ENCODE peak calls at places on chromosomes 11 and 22, in four cellular contexts. M is neuronal stem cell, U is H9, N is H1. F is an unnamed sample.

GRCh38 chr11:135008001-135008405 is 596.0 kb upstream of the B3GAT1 start:
- DNase-seq in U (no peak), N (no peak), M (no peak), F (no peak)

GRCh38 chr11:60953781-60954180 is 1.8 kb upstream of the SLC15A3 start:
- DNase-seq in N (no peak), M (no peak), U (no peak), F (peak; percentile 54)

GRCh38 chr22:47374901-47375575 is 612.6 kb downstream of the TBC1D22A start:
- DNase-seq in U (no peak), M (no peak), N (no peak), F (no peak)

GRCh38 chr22:29155966-29156365 is 49.7 kb upstream of the EMID1 start:
- DNase-seq in M (no peak), U (no peak), N (no peak), F (no peak)

GRCh38 chr22:19429950-19430889 is 1.3 kb downstream of the HIRA start:
- DNase-seq in M (no peak), N (no peak), U (no peak), F (no peak)

GRCh38 chr11:44949160-44950035 is 1.3 kb downstream of the TP53I11 start:
- DNase-seq in N (peak; percentile 83), M (peak; percentile 76), U (peak; percentile 83), F (peak; percentile 66)

GRCh38 chr11:34926101-34926830 is 9.8 kb downstream of the PDHX start:
- DNase-seq in U (no peak), N (no peak), M (peak; percentile 26), F (peak; percentile 72)

GRCh38 chr11:61868601-61869476 is 22.5 kb downstream of the FADS3 start:
- DNase-seq in N (no peak), U (no peak), M (no peak), F (no peak)

GRCh38 chr11:69351460-69351859 is 57.5 kb downstream of the MYEOV start:
- DNase-seq in M (no peak), U (no peak), N (no peak), F (no peak)

GRCh38 chr11:103673773-103674172 is 362.7 kb upstream of the DDI1 start:
- DNase-seq in M (no peak), N (no peak), U (no peak), F (no peak)

GRCh38 chr11:13216019-13217006 is 61.3 kb upstream of the BMAL1 start:
- DNase-seq in N (peak; percentile 56), U (peak; percentile 55), M (peak; percentile 62), F (peak; percentile 92)

GRCh38 chr22:16776088-16776487 is 49.1 kb downstream of the XKR3 start:
- DNase-seq in M (no peak), N (no peak), U (no peak), F (no peak)

GRCh38 chr11:782264-783174 is 5.2 kb upstream of the GATD1 start:
- DNase-seq in N (no peak), M (no peak), U (no peak), F (no peak)

GRCh38 chr11:21625982-21626381 is 566.9 kb upstream of the ANO5 start:
- DNase-seq in U (no peak), M (no peak), N (no peak), F (no peak)

GRCh38 chr11:130668751-130669150 is 220.3 kb downstream of the ADAMTS15 start:
- DNase-seq in M (no peak), U (no peak), N (no peak), F (no peak)

GRCh38 chr11:7511405-7511804 is 2.4 kb upstream of the PPFIBP2 start:
- DNase-seq in N (no peak), M (no peak), U (no peak), F (no peak)

GRCh38 chr22:41832553-41833368 is at the start of gene SREBF2:
- DNase-seq in N (peak; percentile 97), M (peak; percentile 100), U (peak; percentile 100), F (peak; percentile 99)

GRCh38 chr22:41830174-41830573 is 2.7 kb upstream of the SREBF2 start:
- DNase-seq in N (no peak), U (peak; percentile 52), M (no peak), F (no peak)

GRCh38 chr22:41831828-41832552 is 915 bp upstream of the SREBF2 start:
- DNase-seq in M (peak; percentile 26), U (no peak), N (no peak), F (peak; percentile 27)

GRCh38 chr22:41833369-41834004 is 582 bp downstream of the SREBF2 start:
- DNase-seq in U (no peak), N (peak; percentile 63), M (no peak), F (no peak)

GRCh38 chr22:41831383-41831782 is 1.5 kb upstream of the SREBF2 start:
- DNase-seq in U (no peak), N (no peak), M (no peak), F (peak; percentile 98)
- H2BK12ac ChIP-seq in U (no peak overlapping the region), N (no peak overlapping the region), M (peak overlapping the region; percentile 91), F (peak overlapping the region; percentile 85)

DNA sequence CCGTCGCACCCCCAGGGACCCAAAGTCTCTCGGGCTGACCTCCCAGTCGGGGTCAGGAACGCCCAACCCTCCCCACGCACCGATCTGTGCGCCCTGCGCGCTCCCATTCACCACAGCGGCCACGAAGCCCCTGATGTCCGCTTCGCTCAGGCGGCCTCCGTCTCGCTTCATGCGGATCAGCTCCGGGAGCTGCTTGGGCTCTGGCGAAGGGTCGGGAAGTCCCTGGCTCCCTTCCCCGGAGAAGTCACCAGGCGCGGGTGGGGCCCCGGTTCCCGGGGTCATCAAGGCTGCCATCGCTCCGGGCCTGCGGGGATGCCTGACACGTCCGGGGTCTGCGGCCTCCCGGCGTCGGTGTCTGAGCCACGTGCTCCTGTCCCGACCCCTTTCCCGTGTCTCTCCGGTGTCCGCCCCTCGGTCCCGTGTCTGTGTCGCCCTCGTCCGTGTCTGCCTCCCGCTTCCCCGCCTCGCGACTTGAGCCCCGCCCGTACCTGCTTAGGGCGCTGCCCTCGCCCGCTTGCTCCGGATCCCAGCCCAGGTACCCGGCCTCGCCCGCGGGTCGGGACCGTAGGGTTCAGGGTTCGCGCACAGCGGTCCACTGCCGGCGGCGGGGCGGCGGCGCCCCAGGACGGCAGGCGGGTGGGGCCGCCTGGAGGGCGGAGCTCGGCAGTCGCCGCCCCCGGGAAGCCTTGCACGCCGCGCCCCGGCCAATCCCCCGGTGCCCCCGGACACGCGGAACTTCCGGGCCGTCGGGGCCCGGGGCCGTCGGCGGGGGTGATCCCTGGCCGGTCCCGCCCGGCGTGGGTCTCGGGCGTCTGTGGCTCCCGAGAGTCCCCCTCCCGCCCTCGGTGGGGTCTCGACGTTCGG is at the start of gene TYMP:
- DNase-seq in M (no peak), N (peak; percentile 72), U (no peak), F (no peak)
- H2BK12ac ChIP-seq in M (peak within 1 kb of the TSS; percentile 73), N (no peak within 1 kb of the TSS), U (no peak within 1 kb of the TSS), F (peak within 1 kb of the TSS; percentile 63)

GRCh38 chr22:49326558-49326957 is 501.1 kb downstream of the BRD1 start:
- DNase-seq in U (no peak), N (no peak), M (no peak), F (no peak)
- H2BK12ac ChIP-seq in U (no peak overlapping the region), N (no peak overlapping the region), M (no peak overlapping the region), F (no peak overlapping the region)

GRCh38 chr11:12159351-12160099 is 49.1 kb downstream of the MICAL2 start:
- DNase-seq in N (no peak), M (no peak), U (no peak), F (no peak)

GRCh38 chr11:12160680-12161079 is 50.3 kb downstream of the MICAL2 start:
- DNase-seq in M (no peak), N (no peak), U (no peak), F (no peak)

GRCh38 chr11:12158926-12159325 is 48.5 kb downstream of the MICAL2 start:
- DNase-seq in M (no peak), U (no peak), N (no peak), F (no peak)

GRCh38 chr11:12161137-12161536 is 50.7 kb downstream of the MICAL2 start:
- DNase-seq in M (no peak), N (no peak), U (no peak), F (no peak)

DNA sequence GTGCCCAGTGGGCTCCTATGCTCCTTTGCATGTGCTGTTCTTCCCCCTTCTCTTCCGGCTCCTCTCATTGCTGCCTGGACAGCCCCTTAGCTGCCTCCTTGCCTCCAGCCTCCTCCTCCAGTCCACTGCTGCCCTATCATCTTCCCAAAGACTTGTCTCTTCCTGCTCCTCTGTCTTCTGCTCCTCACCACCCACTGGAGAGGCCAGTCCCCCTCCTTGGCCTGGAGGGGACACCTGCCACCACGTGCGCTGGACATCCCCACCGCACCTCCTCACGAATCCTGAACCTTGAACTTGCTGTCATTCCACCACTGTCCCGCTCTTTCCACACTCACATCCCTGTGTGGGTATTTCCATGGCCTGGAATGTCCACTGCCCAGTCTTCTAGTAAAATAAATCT is 49.8 kb downstream of the MICAL2 start:
- DNase-seq in N (no peak), U (no peak), M (no peak), F (no peak)
- H2BK12ac ChIP-seq in N (no peak overlapping the region), U (no peak overlapping the region), M (no peak overlapping the region), F (peak overlapping the region; percentile 68)

GRCh38 chr22:45310331-45311032 is 748 bp downstream of the FAM118A start:
- DNase-seq in U (no peak), N (no peak), M (no peak), F (no peak)

GRCh38 chr22:45308624-45309421 is 911 bp upstream of the FAM118A start:
- DNase-seq in M (no peak), N (peak; percentile 54), U (no peak), F (no peak)

GRCh38 chr22:45312415-45312814 is 2.7 kb downstream of the FAM118A start:
- DNase-seq in U (no peak), N (no peak), M (no peak), F (peak; percentile 33)

GRCh38 chr22:45311033-45311531 is 1.3 kb downstream of the FAM118A start:
- DNase-seq in U (no peak), N (no peak), M (no peak), F (no peak)

GRCh38 chr22:45309422-45310227 is at the start of gene FAM118A:
- DNase-seq in N (peak; percentile 100), U (peak; percentile 97), M (peak; percentile 95), F (peak; percentile 87)
- H2BK12ac ChIP-seq in N (peak within 1 kb of the TSS; percentile 81), U (no peak within 1 kb of the TSS), M (no peak within 1 kb of the TSS), F (peak within 1 kb of the TSS; percentile 47)

GRCh38 chr11:108966978-108967377 is 302.1 kb downstream of the DDX10 start:
- DNase-seq in M (no peak), N (no peak), U (no peak), F (no peak)
- H2BK12ac ChIP-seq in M (no peak overlapping the region), N (peak overlapping the region; percentile 11), U (no peak overlapping the region), F (no peak overlapping the region)

DNA sequence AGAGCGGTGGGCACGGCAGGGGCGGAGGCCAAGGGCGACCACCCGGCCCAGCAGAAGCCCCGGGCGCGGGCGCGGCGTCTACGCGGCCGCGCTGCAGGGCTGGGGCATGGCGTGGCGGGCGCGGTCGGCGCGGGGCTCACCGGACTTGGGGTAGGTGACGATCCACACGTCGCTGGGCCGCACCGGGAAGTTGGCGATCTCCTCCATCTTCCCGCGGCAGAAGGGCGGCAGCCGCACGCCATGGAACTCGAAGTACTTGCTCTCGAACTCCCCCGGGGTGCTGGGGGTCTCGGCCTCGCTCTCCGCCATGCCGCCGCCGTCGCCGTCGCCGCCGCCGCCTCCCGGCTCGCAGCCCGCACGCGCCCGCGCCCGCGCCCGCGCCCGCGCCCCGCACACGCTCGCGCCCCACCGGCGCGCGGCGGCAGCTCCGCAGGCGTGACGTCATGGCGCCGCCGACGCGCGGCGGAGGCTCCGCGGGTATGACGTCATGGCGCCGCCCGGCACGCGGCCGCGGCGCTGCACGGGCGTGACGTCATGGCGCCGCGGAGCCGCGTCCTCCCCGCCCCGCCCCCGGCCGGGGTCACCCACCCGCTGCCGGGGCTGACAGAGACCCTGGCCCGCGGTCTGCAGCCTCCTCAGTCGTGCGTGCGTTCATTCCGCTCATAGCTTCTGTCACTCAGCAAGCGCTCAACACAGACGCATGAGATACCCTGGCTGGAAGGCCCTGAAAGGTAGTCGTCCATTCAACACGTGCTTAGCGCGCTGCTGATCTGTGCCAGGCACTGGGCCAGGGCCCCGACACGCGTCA is at the start of gene SULT4A1:
- DNase-seq in N (peak; percentile 73), U (peak; percentile 61), M (peak; percentile 46), F (no peak)
- H2BK12ac ChIP-seq in N (peak within 1 kb of the TSS; percentile 94), U (no peak within 1 kb of the TSS), M (no peak within 1 kb of the TSS), F (no peak within 1 kb of the TSS)

F was measured in trophoblast cell.